ENCODE peak calls at places on chromosomes 16 and 17, in six cellular contexts. R is DND-41, I is K562, F is keratinocyte, G is GM23248, S is fibroblast of lung. C is an unnamed sample.

GRCh38 chr16:16008666-16009065 is 59.2 kb downstream of the ABCC1 start:
- DNase-seq in R (no peak), I (no peak), F (no peak), G (no peak), S (no peak), C (no peak)

GRCh38 chr16:16025214-16025968 is 76.0 kb downstream of the ABCC1 start:
- DNase-seq in R (no peak), I (peak; percentile 24), F (no peak), G (peak; percentile 98), S (peak; percentile 97), C (peak; percentile 24)

GRCh38 chr16:17416461-17417221 is 54.1 kb downstream of the XYLT1 start:
- DNase-seq in R (no peak), I (no peak), F (no peak), G (peak; percentile 67), S (peak; percentile 51), C (no peak)

GRCh38 chr16:81112453-81112852 is 16.3 kb upstream of the GCSH start:
- DNase-seq in R (no peak), I (no peak), F (no peak), G (no peak), S (no peak), C (no peak)

GRCh38 chr17:2685696-2686095 is 25.9 kb downstream of the CLUH start:
- DNase-seq in R (no peak), I (no peak), F (no peak), G (no peak), S (no peak), C (no peak)

GRCh38 chr16:66581246-66581952 is 2.1 kb downstream of the CMTM2 start:
- DNase-seq in R (no peak), I (no peak), F (no peak), G (peak; percentile 48), S (peak; percentile 68), C (no peak)

GRCh38 chr16:22077700-22078313 is 14.5 kb upstream of the VWA3A start:
- DNase-seq in R (peak; percentile 71), I (peak; percentile 70), F (no peak), G (peak; percentile 76), S (peak; percentile 29), C (peak; percentile 77)

GRCh38 chr16:20954574-20954973 is 54.0 kb downstream of the LYRM1 start:
- DNase-seq in R (no peak), I (no peak), F (no peak), G (no peak), S (no peak), C (no peak)

GRCh38 chr17:56908061-56908542 is 5.7 kb downstream of the TRIM25 start:
- DNase-seq in R (no peak), I (no peak), F (no peak), G (no peak), S (no peak), C (no peak)

GRCh38 chr16:73163238-73163795 is 115.4 kb upstream of the ZFHX3 start:
- DNase-seq in R (no peak), I (no peak), F (no peak), G (no peak), S (no peak), C (no peak)

GRCh38 chr16:53022374-53022773 is 30.3 kb downstream of the CHD9NB start:
- DNase-seq in R (peak; percentile 32), I (peak; percentile 61), F (no peak), G (peak; percentile 74), S (peak; percentile 30), C (peak; percentile 84)

GRCh38 chr17:75001915-75002843 is 10.3 kb upstream of the MRPL58 start:
- DNase-seq in R (no peak), I (no peak), F (no peak), G (no peak), S (no peak), C (no peak)

GRCh38 chr17:66432996-66433556 is 130.7 kb downstream of the PRKCA start:
- DNase-seq in R (no peak), I (no peak), F (no peak), G (peak; percentile 28), S (peak; percentile 14), C (no peak)

GRCh38 chr17:55086635-55087058 is 118.1 kb downstream of the STXBP4 start:
- DNase-seq in R (no peak), I (no peak), F (peak; percentile 4), G (peak; percentile 77), S (peak; percentile 86), C (no peak)

GRCh38 chr17:16068323-16068722 is 68.7 kb downstream of the TTC19 start:
- DNase-seq in R (no peak), I (no peak), F (no peak), G (peak; percentile 56), S (peak; percentile 4), C (no peak)

GRCh38 chr17:2981325-2981724 is 82.1 kb downstream of the OR1D5 start:
- DNase-seq in R (no peak), I (no peak), F (no peak), G (no peak), S (no peak), C (no peak)

GRCh38 chr16:50635505-50636392 is 45.4 kb downstream of the SNX20 start:
- DNase-seq in R (peak; percentile 30), I (peak; percentile 73), F (no peak), G (no peak), S (no peak), C (no peak)

GRCh38 chr16:68910051-68910450 is 66.7 kb downstream of the TANGO6 start:
- DNase-seq in R (no peak), I (no peak), F (no peak), G (no peak), S (no peak), C (peak; percentile 47)

GRCh38 chr17:39702901-39703893 is 3.3 kb downstream of the ERBB2 start:
- DNase-seq in R (no peak), I (no peak), F (no peak), G (no peak), S (no peak), C (peak; percentile 21)

GRCh38 chr16:84302111-84302954 is 7.7 kb downstream of the WFDC1 start:
- DNase-seq in R (no peak), I (no peak), F (no peak), G (no peak), S (peak; percentile 31), C (no peak)

GRCh38 chr17:75856062-75856681 is 1.0 kb upstream of the WBP2 start:
- DNase-seq in R (peak; percentile 67), I (no peak), F (no peak), G (peak; percentile 51), S (no peak), C (no peak)

GRCh38 chr17:34319087-34319486 is at the start of gene CCL8:
- DNase-seq in R (no peak), I (no peak), F (no peak), G (no peak), S (no peak), C (no peak)

GRCh38 chr17:7858487-7858832 is 657 bp downstream of the CYB5D1 start:
- DNase-seq in R (no peak), I (peak; percentile 44), F (no peak), G (peak; percentile 92), S (peak; percentile 57), C (peak; percentile 88)

GRCh38 chr17:49570540-49571242 is 5.0 kb upstream of the NXPH3 start:
- DNase-seq in R (no peak), I (no peak), F (no peak), G (no peak), S (no peak), C (no peak)
- H2AFZ ChIP-seq in R (peak overlapping the region; percentile 87), I (peak overlapping the region; percentile 84), F (no peak overlapping the region), G (no peak overlapping the region), S (no peak overlapping the region), C (no peak overlapping the region)

GRCh38 chr17:48681609-48682008 is 40.7 kb downstream of the PRAC1 start:
- DNase-seq in R (no peak), I (no peak), F (no peak), G (no peak), S (no peak), C (no peak)

GRCh38 chr17:48679385-48680096 is 42.8 kb downstream of the PRAC1 start:
- DNase-seq in R (no peak), I (no peak), F (no peak), G (peak; percentile 9), S (no peak), C (no peak)

GRCh38 chr17:48676963-48677558 is 45.3 kb downstream of the PRAC1 start:
- DNase-seq in R (no peak), I (no peak), F (no peak), G (no peak), S (no peak), C (no peak)

GRCh38 chr17:48678141-48678971 is 44.0 kb downstream of the PRAC1 start:
- DNase-seq in R (peak; percentile 62), I (peak; percentile 87), F (peak; percentile 19), G (peak; percentile 72), S (peak; percentile 16), C (peak; percentile 86)
- TF ChIP-seq EZH2 in R (no peak), I (no peak), F (no peak), G (no peak), S (no peak), C (peak; percentile 74)

GRCh38 chr17:78258323-78259229 is 27.1 kb downstream of the TMEM235 start:
- DNase-seq in R (peak; percentile 92), I (peak; percentile 90), F (no peak), G (peak; percentile 13), S (peak; percentile 32), C (peak; percentile 8)
- H2AFZ ChIP-seq in R (peak overlapping the region; percentile 29), I (peak overlapping the region; percentile 53), F (no peak overlapping the region), G (no peak overlapping the region), S (no peak overlapping the region), C (no peak overlapping the region)

GRCh38 chr16:78732693-78733092 is 633.2 kb downstream of the WWOX start:
- DNase-seq in R (no peak), I (no peak), F (no peak), G (no peak), S (no peak), C (no peak)

GRCh38 chr16:78738557-78738956 is 639.1 kb downstream of the WWOX start:
- DNase-seq in R (no peak), I (no peak), F (no peak), G (no peak), S (no peak), C (no peak)

GRCh38 chr16:78737630-78738029 is 638.2 kb downstream of the WWOX start:
- DNase-seq in R (no peak), I (no peak), F (no peak), G (no peak), S (no peak), C (no peak)

GRCh38 chr16:78731785-78732184 is 632.3 kb downstream of the WWOX start:
- DNase-seq in R (no peak), I (no peak), F (no peak), G (no peak), S (no peak), C (no peak)

GRCh38 chr16:78735337-78735736 is 635.9 kb downstream of the WWOX start:
- DNase-seq in R (no peak), I (no peak), F (peak; percentile 79), G (no peak), S (no peak), C (no peak)
- TF ChIP-seq EZH2 in R (no peak), I (no peak), F (no peak), G (no peak), S (no peak), C (no peak)

GRCh38 chr17:83194189-83194565 is 114.8 kb downstream of the METRNL start:
- DNase-seq in R (peak; percentile 15), I (no peak), F (no peak), G (peak; percentile 31), S (no peak), C (no peak)
- H2AFZ ChIP-seq in R (no peak overlapping the region), I (no peak overlapping the region), F (no peak overlapping the region), G (no peak overlapping the region), S (no peak overlapping the region), C (no peak overlapping the region)

GRCh38 chr17:9755083-9755482 is 36.3 kb downstream of the DHRS7C start:
- DNase-seq in R (no peak), I (no peak), F (no peak), G (peak; percentile 10), S (peak; percentile 14), C (no peak)

GRCh38 chr17:9750488-9750887 is 40.9 kb downstream of the DHRS7C start:
- DNase-seq in R (no peak), I (no peak), F (no peak), G (no peak), S (no peak), C (no peak)
- TF ChIP-seq EZH2 in R (no peak), I (no peak), F (no peak), G (no peak), S (no peak), C (no peak)